ENCODE peak calls at places on chromosomes 12 and 14, in five cellular contexts. F, S, G, A and W are unnamed samples.

GRCh38 chr12:49868952-49869815 is 26.3 kb upstream of the BCDIN3D start:
- DNase-seq in G (peak; percentile 91), F (no peak), S (no peak), A (peak; percentile 93), W (peak; percentile 77)

GRCh38 chr12:234891-235415 is 21.0 kb upstream of the SLC6A12 start:
- DNase-seq in A (no peak), G (no peak), S (no peak), F (no peak), W (no peak)

GRCh38 chr12:41188841-41189394 is 798 bp downstream of the PDZRN4 start:
- DNase-seq in S (no peak), G (no peak), F (no peak), A (peak; percentile 66), W (no peak)

GRCh38 chr12:44763021-44763420 is 113.1 kb downstream of the NELL2 start:
- DNase-seq in G (no peak), S (no peak), F (no peak), A (no peak), W (no peak)

GRCh38 chr12:51086933-51087332 is 3.5 kb upstream of the CSRNP2 start:
- DNase-seq in F (no peak), A (no peak), G (no peak), S (no peak), W (no peak)

GRCh38 chr14:50397461-50398196 is 948 bp upstream of the CDKL1 start:
- DNase-seq in A (no peak), S (no peak), F (no peak), G (no peak), W (no peak)

GRCh38 chr12:120804428-120804827 is 78.8 kb downstream of the ACADS start:
- DNase-seq in F (no peak), S (no peak), A (no peak), G (no peak), W (no peak)

GRCh38 chr12:88549929-88550328 is 30.3 kb downstream of the KITLG start:
- DNase-seq in F (no peak), A (no peak), S (no peak), G (no peak), W (no peak)

GRCh38 chr14:44846232-44846824 is 115.4 kb downstream of the KLHL28 start:
- DNase-seq in F (no peak), S (no peak), A (no peak), G (peak; percentile 25), W (peak; percentile 2)

GRCh38 chr12:70919597-70920035 is 922 bp downstream of the PTPRR start:
- DNase-seq in G (no peak), S (no peak), F (no peak), A (no peak), W (no peak)

GRCh38 chr14:64235652-64236640 is 58.2 kb downstream of the ESR2 start:
- DNase-seq in S (no peak), A (no peak), F (no peak), G (no peak), W (no peak)

GRCh38 chr12:4272014-4272975 is 1.3 kb upstream of the CCND2 start:
- DNase-seq in F (peak; percentile 85), A (peak; percentile 88), S (no peak), G (peak; percentile 32), W (peak; percentile 64)

GRCh38 chr14:76112889-76113611 is 38.7 kb upstream of the GPATCH2L start:
- DNase-seq in F (no peak), S (no peak), A (no peak), G (no peak), W (no peak)

GRCh38 chr14:81986005-81986404 is 452.4 kb upstream of the SEL1L start:
- DNase-seq in G (no peak), S (no peak), F (no peak), A (no peak), W (no peak)

GRCh38 chr14:75011356-75012097 is 8.8 kb downstream of the EIF2B2 start:
- DNase-seq in G (no peak), A (no peak), S (no peak), F (no peak), W (no peak)

GRCh38 chr14:95196268-95196667 is 38.9 kb upstream of the DICER1 start:
- DNase-seq in G (no peak), F (no peak), S (no peak), A (no peak), W (no peak)